ENCODE peak calls at places on chromosomes 3 and 15, in ten cellular contexts. V is AG04450; Q is activated CD4-positive, CD25-positive, alpha-beta regulatory T cell treated with anti-CD3 and anti-CD28 coated beads, Interleukin-2, amount 50 U/mL, for 72 hours; G is heart right ventricle; Y is LHCN-M2; W is HCEC 1CT; O is mesenteric fat pad; J is activated CD8-positive, alpha-beta T cell treated with anti-CD3 and anti-CD28 coated beads for 36 hours; N is foreskin fibroblast; X is cardiac fibroblast. T is an unnamed sample.

GRCh38 chr15:44368367-44368766 is 59.1 kb upstream of the CTDSPL2 start:
- DNase-seq in V (no peak), Q (no peak), G (no peak), Y (no peak), W (no peak), O (no peak), J (no peak), N (no peak), X (no peak), T (no peak)

GRCh38 chr3:181488536-181488935 is 223.2 kb upstream of the SOX2 start:
- DNase-seq in V (no peak), Q (no peak), G (no peak), Y (no peak), W (no peak), O (no peak), J (no peak), N (no peak), X (no peak), T (no peak)

GRCh38 chr3:49427581-49427980 is 1.5 kb downstream of the NICN1 start:
- DNase-seq in V (no peak), Q (no peak), G (no peak), Y (no peak), W (peak; percentile 31), O (no peak), J (no peak), N (no peak), X (no peak), T (no peak)

GRCh38 chr15:67413770-67414429 is 107.0 kb upstream of the C15orf61 start:
- DNase-seq in V (peak; percentile 10), Q (no peak), G (no peak), Y (peak; percentile 90), W (peak; percentile 42), O (no peak), J (no peak), N (peak; percentile 64), X (peak; percentile 59), T (peak; percentile 69)

GRCh38 chr3:43768594-43768993 is 77.9 kb downstream of the ABHD5 start:
- DNase-seq in V (no peak), Q (no peak), G (peak; percentile 28), Y (peak; percentile 52), W (peak; percentile 69), O (peak; percentile 57), J (no peak), N (peak; percentile 88), X (peak; percentile 51), T (peak; percentile 87)

GRCh38 chr3:191889781-191890180 is 428.8 kb downstream of the PYDC2 start:
- DNase-seq in V (no peak), Q (no peak), G (no peak), Y (no peak), W (no peak), O (no peak), J (no peak), N (no peak), X (no peak), T (peak; percentile 78)

GRCh38 chr3:52880047-52880446 is 17.3 kb downstream of the STIMATE start:
- DNase-seq in V (no peak), Q (no peak), G (no peak), Y (no peak), W (no peak), O (no peak), J (no peak), N (no peak), X (no peak), T (no peak)

GRCh38 chr3:123071146-123071545 is 4.3 kb downstream of the PDIA5 start:
- DNase-seq in V (no peak), Q (no peak), G (no peak), Y (no peak), W (no peak), O (no peak), J (no peak), N (no peak), X (no peak), T (peak; percentile 59)

GRCh38 chr3:108403921-108404320 is 106.5 kb downstream of the MYH15 start:
- DNase-seq in V (no peak), Q (no peak), G (no peak), Y (no peak), W (no peak), O (no peak), J (no peak), N (no peak), X (peak; percentile 15), T (peak; percentile 53)

GRCh38 chr3:184052773-184053172 is at the start of gene HTR3C:
- DNase-seq in V (no peak), Q (no peak), G (no peak), Y (no peak), W (no peak), O (peak; percentile 22), J (no peak), N (no peak), X (no peak), T (no peak)

GRCh38 chr3:13305623-13306022 is 114.5 kb downstream of the NUP210 start:
- DNase-seq in V (no peak), Q (no peak), G (no peak), Y (no peak), W (no peak), O (no peak), J (no peak), N (no peak), X (no peak), T (no peak)

GRCh38 chr3:184694694-184695093 is 17.2 kb downstream of the MAGEF1 start:
- DNase-seq in V (no peak), Q (no peak), G (no peak), Y (no peak), W (no peak), O (no peak), J (no peak), N (no peak), X (no peak), T (no peak)

GRCh38 chr3:197514786-197515090 is 41.0 kb downstream of the BDH1 start:
- DNase-seq in V (no peak), Q (no peak), G (no peak), Y (no peak), W (no peak), O (no peak), J (no peak), N (no peak), X (no peak), T (no peak)

GRCh38 chr3:72347819-72348319 is 500.4 kb downstream of the SHQ1 start:
- DNase-seq in V (peak; percentile 44), Q (peak; percentile 47), G (peak; percentile 77), Y (peak; percentile 89), W (no peak), O (peak; percentile 91), J (peak; percentile 22), N (no peak), X (peak; percentile 72), T (peak; percentile 91)

GRCh38 chr3:26712211-26713026 is 89.8 kb downstream of the LRRC3B start:
- DNase-seq in V (no peak), Q (no peak), G (no peak), Y (peak; percentile 10), W (peak; percentile 10), O (no peak), J (no peak), N (no peak), X (peak; percentile 51), T (peak; percentile 1)

GRCh38 chr15:57231559-57231958 is 144.7 kb upstream of the CGNL1 start:
- DNase-seq in V (no peak), Q (no peak), G (no peak), Y (no peak), W (no peak), O (no peak), J (no peak), N (no peak), X (no peak), T (no peak)

GRCh38 chr15:74489518-74490338 is 28.8 kb upstream of the UBL7 start:
- DNase-seq in V (no peak), Q (peak; percentile 68), G (peak; percentile 29), Y (peak; percentile 30), W (peak; percentile 36), O (peak; percentile 85), J (peak; percentile 90), N (no peak), X (peak; percentile 47), T (peak; percentile 36)

GRCh38 chr15:38672814-38673292 is 108.2 kb upstream of the RASGRP1 start:
- DNase-seq in V (no peak), Q (no peak), G (no peak), Y (no peak), W (no peak), O (no peak), J (peak; percentile 60), N (no peak), X (no peak), T (no peak)

GRCh38 chr3:9474482-9474881 is 77.1 kb downstream of the SETD5 start:
- DNase-seq in V (no peak), Q (no peak), G (no peak), Y (no peak), W (no peak), O (no peak), J (no peak), N (no peak), X (no peak), T (no peak)

GRCh38 chr15:56815247-56815646 is 81.9 kb upstream of the ZNF280D start:
- DNase-seq in V (no peak), Q (no peak), G (no peak), Y (no peak), W (no peak), O (no peak), J (peak; percentile 6), N (no peak), X (peak; percentile 22), T (no peak)